ENCODE peak calls at places on chromosomes 16 and 17, in five cellular contexts. O is T-helper 1 cell; J is activated CD4-positive, alpha-beta T cell treated with anti-CD3 and anti-CD28 coated beads, Interleukin-2, amount 50 U/mL, for 48 hours; F is hippocampal formation; G is MV-4-11. M is an unnamed sample.
A peak's percentile ranks its signal among the peaks of the same experiment; 100 is the strongest.

GRCh38 chr16:79811541-79811940 is 211.0 kb upstream of the MAF start:
- DNase-seq in O (no peak), J (no peak), G (no peak), F (no peak), M (no peak)

GRCh38 chr17:63478814-63479494 is 2.1 kb downstream of the ACE start:
- DNase-seq in F (peak; percentile 6), J (peak; percentile 87), G (peak; percentile 69), O (peak; percentile 74), M (peak; percentile 87)

GRCh38 chr16:80116711-80117110 is 424.1 kb upstream of the DYNLRB2 start:
- DNase-seq in J (no peak), O (no peak), F (no peak), G (no peak), M (no peak)

GRCh38 chr17:43574348-43574747 is 28.2 kb upstream of the ETV4 start:
- DNase-seq in O (no peak), G (peak; percentile 60), J (no peak), F (no peak), M (no peak)

GRCh38 chr16:88458039-88458772 is 5.1 kb downstream of the ZFPM1 start:
- DNase-seq in J (no peak), F (no peak), O (no peak), G (no peak), M (no peak)

GRCh38 chr17:7114875-7115614 is 423 bp upstream of the ASGR2 start:
- DNase-seq in O (no peak), F (no peak), J (no peak), G (peak; percentile 98), M (no peak)

GRCh38 chr17:62718420-62718819 is 89.7 kb downstream of the MARCHF10 start:
- DNase-seq in G (no peak), O (no peak), F (no peak), J (peak; percentile 45), M (peak; percentile 73)

GRCh38 chr16:85659336-85659735 is 29.4 kb downstream of the GINS2 start:
- DNase-seq in F (no peak), J (no peak), O (no peak), G (no peak), M (no peak)

GRCh38 chr17:71600137-71600789 is 520.6 kb upstream of the SOX9 start:
- DNase-seq in O (no peak), F (no peak), J (no peak), G (no peak), M (no peak)

GRCh38 chr17:57033296-57033695 is 51.8 kb upstream of the AKAP1 start:
- DNase-seq in J (no peak), F (no peak), G (no peak), O (no peak), M (no peak)

M was measured in NCI-H226.